ENCODE peak calls at places on chromosome 7, in four cellular contexts. One of them, this sample, is unnamed.

GRCh38 chr7:120988591-120989299 is at the start of gene CPED1:
- DNase-seq in MCF 10A: no peak
- DNase-seq in activated T-helper 1 cell treated with Interleukin-2 at 50 U/mL for 16 hours: no peak
- DNase-seq in fibroblast of lung: peak
- DNase-seq in this sample: peak

GRCh38 chr7:229184-229964 is 37.0 kb downstream of the FAM20C start:
- DNase-seq in MCF 10A: no peak
- DNase-seq in fibroblast of lung: peak
- DNase-seq in activated T-helper 1 cell treated with Interleukin-2 at 50 U/mL for 16 hours: no peak
- DNase-seq in this sample: no peak

GRCh38 chr7:73688288-73688687 is 4.9 kb downstream of the BUD23 start:
- DNase-seq in fibroblast of lung: no peak
- DNase-seq in MCF 10A: no peak
- DNase-seq in activated T-helper 1 cell treated with Interleukin-2 at 50 U/mL for 16 hours: no peak
- DNase-seq in this sample: no peak

GRCh38 chr7:85673881-85674280 is 487.0 kb upstream of the SEMA3D start:
- DNase-seq in activated T-helper 1 cell treated with Interleukin-2 at 50 U/mL for 16 hours: no peak
- DNase-seq in fibroblast of lung: no peak
- DNase-seq in MCF 10A: no peak
- DNase-seq in this sample: no peak

GRCh38 chr7:47581821-47582747 is at the start of gene TNS3:
- DNase-seq in activated T-helper 1 cell treated with Interleukin-2 at 50 U/mL for 16 hours: no peak
- DNase-seq in MCF 10A: no peak
- DNase-seq in fibroblast of lung: peak
- DNase-seq in this sample: peak

GRCh38 chr7:20542594-20542993 is 72.9 kb upstream of the ABCB5 start:
- DNase-seq in MCF 10A: peak
- DNase-seq in activated T-helper 1 cell treated with Interleukin-2 at 50 U/mL for 16 hours: no peak
- DNase-seq in fibroblast of lung: peak
- DNase-seq in this sample: peak

GRCh38 chr7:12770227-12770975 is 83.0 kb downstream of the ARL4A start:
- DNase-seq in activated T-helper 1 cell treated with Interleukin-2 at 50 U/mL for 16 hours: no peak
- DNase-seq in fibroblast of lung: peak
- DNase-seq in MCF 10A: peak
- DNase-seq in this sample: no peak

GRCh38 chr7:157627646-157628045 is 290.8 kb downstream of the DNAJB6 start:
- DNase-seq in activated T-helper 1 cell treated with Interleukin-2 at 50 U/mL for 16 hours: no peak
- DNase-seq in fibroblast of lung: no peak
- DNase-seq in MCF 10A: no peak
- DNase-seq in this sample: no peak

GRCh38 chr7:124033093-124033806 is 383 bp upstream of the TMEM229A start:
- DNase-seq in fibroblast of lung: peak
- DNase-seq in activated T-helper 1 cell treated with Interleukin-2 at 50 U/mL for 16 hours: no peak
- DNase-seq in MCF 10A: no peak
- DNase-seq in this sample: peak

GRCh38 chr7:158296798-158297104 is 290.9 kb downstream of the PTPRN2 start:
- DNase-seq in fibroblast of lung: no peak
- DNase-seq in MCF 10A: no peak
- DNase-seq in activated T-helper 1 cell treated with Interleukin-2 at 50 U/mL for 16 hours: no peak
- DNase-seq in this sample: no peak

GRCh38 chr7:94182721-94183120 is 178.6 kb upstream of the BET1 start:
- DNase-seq in fibroblast of lung: peak
- DNase-seq in MCF 10A: no peak
- DNase-seq in activated T-helper 1 cell treated with Interleukin-2 at 50 U/mL for 16 hours: no peak
- DNase-seq in this sample: no peak

GRCh38 chr7:2982831-2983230 is 60.8 kb downstream of the CARD11 start:
- DNase-seq in MCF 10A: no peak
- DNase-seq in fibroblast of lung: no peak
- DNase-seq in activated T-helper 1 cell treated with Interleukin-2 at 50 U/mL for 16 hours: peak
- DNase-seq in this sample: no peak

GRCh38 chr7:45686441-45687184 is 112.4 kb downstream of the ADCY1 start:
- DNase-seq in MCF 10A: no peak
- DNase-seq in fibroblast of lung: no peak
- DNase-seq in activated T-helper 1 cell treated with Interleukin-2 at 50 U/mL for 16 hours: no peak
- DNase-seq in this sample: no peak

This sample was measured in SK-N-DZ.